ENCODE peak calls at places on chromosomes 12 and 14, in six cellular contexts. One of them, this sample, is unnamed. For H3K4me1, the result is how much of the 10 kb centered on the place peaks cover.

GRCh38 chr12:104859144-104859543 is 98.9 kb downstream of the SLC41A2 start:
- DNase-seq in neural progenitor cell: no peak
- DNase-seq in K562: no peak
- DNase-seq in CD8-positive, alpha-beta memory T cell: no peak
- DNase-seq in right lobe of liver: no peak
- DNase-seq in astrocyte: peak
- DNase-seq in this sample: no peak

GRCh38 chr12:124531906-124532305 is 35.5 kb downstream of the NCOR2 start:
- DNase-seq in right lobe of liver: no peak
- DNase-seq in CD8-positive, alpha-beta memory T cell: no peak
- DNase-seq in K562: no peak
- DNase-seq in neural progenitor cell: no peak
- DNase-seq in astrocyte: no peak
- DNase-seq in this sample: no peak

GRCh38 chr12:33609910-33610309 is 170.3 kb upstream of the SYT10 start:
- DNase-seq in K562: no peak
- DNase-seq in right lobe of liver: no peak
- DNase-seq in astrocyte: no peak
- DNase-seq in CD8-positive, alpha-beta memory T cell: no peak
- DNase-seq in neural progenitor cell: no peak
- DNase-seq in this sample: no peak

GRCh38 chr12:80218925-80219714 is 119.8 kb downstream of the OTOGL start:
- DNase-seq in K562: no peak
- DNase-seq in CD8-positive, alpha-beta memory T cell: no peak
- DNase-seq in astrocyte: no peak
- DNase-seq in neural progenitor cell: no peak
- DNase-seq in right lobe of liver: no peak
- DNase-seq in this sample: no peak

GRCh38 chr12:115943630-115944391 is 333.7 kb downstream of the MED13L start:
- DNase-seq in neural progenitor cell: no peak
- DNase-seq in CD8-positive, alpha-beta memory T cell: no peak
- DNase-seq in astrocyte: no peak
- DNase-seq in K562: no peak
- DNase-seq in right lobe of liver: peak
- DNase-seq in this sample: no peak

GRCh38 chr14:94345344-94346072 is 22.4 kb upstream of the SERPINA6 start:
- DNase-seq in astrocyte: peak
- DNase-seq in K562: no peak
- DNase-seq in neural progenitor cell: no peak
- DNase-seq in right lobe of liver: no peak
- DNase-seq in CD8-positive, alpha-beta memory T cell: no peak
- DNase-seq in this sample: peak

GRCh38 chr14:24162083-24162482 is 1.0 kb downstream of the IRF9 start:
- DNase-seq in right lobe of liver: no peak
- DNase-seq in neural progenitor cell: no peak
- DNase-seq in K562: no peak
- DNase-seq in CD8-positive, alpha-beta memory T cell: no peak
- DNase-seq in astrocyte: peak
- DNase-seq in this sample: no peak

GRCh38 chr14:21087294-21088091 is 11.0 kb downstream of the ZNF219 start:
- DNase-seq in neural progenitor cell: peak
- DNase-seq in CD8-positive, alpha-beta memory T cell: peak
- DNase-seq in astrocyte: peak
- DNase-seq in right lobe of liver: no peak
- DNase-seq in K562: no peak
- DNase-seq in this sample: peak

GRCh38 chr12:51183816-51184215 is 10.9 kb upstream of the TFCP2 start:
- DNase-seq in K562: peak
- DNase-seq in astrocyte: peak
- DNase-seq in right lobe of liver: no peak
- DNase-seq in CD8-positive, alpha-beta memory T cell: no peak
- DNase-seq in neural progenitor cell: no peak
- DNase-seq in this sample: no peak

GRCh38 chr12:8603858-8604257 is 8.8 kb downstream of the AICDA start:
- DNase-seq in K562: no peak
- DNase-seq in CD8-positive, alpha-beta memory T cell: no peak
- DNase-seq in neural progenitor cell: no peak
- DNase-seq in right lobe of liver: no peak
- DNase-seq in astrocyte: no peak
- DNase-seq in this sample: no peak

GRCh38 chr12:13099066-13099909 is 4.2 kb downstream of the GSG1 start:
- DNase-seq in right lobe of liver: no peak
- DNase-seq in CD8-positive, alpha-beta memory T cell: no peak
- DNase-seq in neural progenitor cell: no peak
- DNase-seq in astrocyte: peak
- DNase-seq in K562: no peak
- DNase-seq in this sample: no peak

GRCh38 chr14:90608281-90608680 is 207.9 kb downstream of the TTC7B start:
- DNase-seq in K562: no peak
- DNase-seq in CD8-positive, alpha-beta memory T cell: no peak
- DNase-seq in astrocyte: no peak
- DNase-seq in neural progenitor cell: no peak
- DNase-seq in right lobe of liver: no peak
- DNase-seq in this sample: no peak

GRCh38 chr12:26748741-26749431 is 84.1 kb downstream of the ITPR2 start:
- DNase-seq in astrocyte: peak
- DNase-seq in neural progenitor cell: no peak
- DNase-seq in K562: no peak
- DNase-seq in CD8-positive, alpha-beta memory T cell: no peak
- DNase-seq in right lobe of liver: no peak
- DNase-seq in this sample: no peak

GRCh38 chr12:46825526-46826414 is at the start of gene SLC38A4:
- DNase-seq in CD8-positive, alpha-beta memory T cell: no peak
- DNase-seq in right lobe of liver: peak
- DNase-seq in K562: peak
- DNase-seq in astrocyte: peak
- DNase-seq in neural progenitor cell: peak
- DNase-seq in this sample: peak

GRCh38 chr14:103073876-103074698 is 9.9 kb upstream of the LBHD2 start:
- DNase-seq in CD8-positive, alpha-beta memory T cell: no peak
- DNase-seq in K562: no peak
- DNase-seq in right lobe of liver: no peak
- DNase-seq in astrocyte: no peak
- DNase-seq in neural progenitor cell: no peak
- DNase-seq in this sample: no peak

GRCh38 chr14:103071544-103072251 is 12.3 kb upstream of the LBHD2 start:
- DNase-seq in neural progenitor cell: peak
- DNase-seq in astrocyte: no peak
- DNase-seq in CD8-positive, alpha-beta memory T cell: no peak
- DNase-seq in right lobe of liver: no peak
- DNase-seq in K562: no peak
- DNase-seq in this sample: no peak

GRCh38 chr14:103074699-103075341 is 9.2 kb upstream of the LBHD2 start:
- DNase-seq in K562: peak
- DNase-seq in right lobe of liver: peak
- DNase-seq in neural progenitor cell: no peak
- DNase-seq in astrocyte: no peak
- DNase-seq in CD8-positive, alpha-beta memory T cell: peak
- DNase-seq in this sample: no peak

GRCh38 chr14:103072595-103073366 is 11.2 kb upstream of the LBHD2 start:
- DNase-seq in CD8-positive, alpha-beta memory T cell: no peak
- DNase-seq in K562: no peak
- DNase-seq in neural progenitor cell: no peak
- DNase-seq in astrocyte: no peak
- DNase-seq in right lobe of liver: peak
- DNase-seq in this sample: no peak

DNA sequence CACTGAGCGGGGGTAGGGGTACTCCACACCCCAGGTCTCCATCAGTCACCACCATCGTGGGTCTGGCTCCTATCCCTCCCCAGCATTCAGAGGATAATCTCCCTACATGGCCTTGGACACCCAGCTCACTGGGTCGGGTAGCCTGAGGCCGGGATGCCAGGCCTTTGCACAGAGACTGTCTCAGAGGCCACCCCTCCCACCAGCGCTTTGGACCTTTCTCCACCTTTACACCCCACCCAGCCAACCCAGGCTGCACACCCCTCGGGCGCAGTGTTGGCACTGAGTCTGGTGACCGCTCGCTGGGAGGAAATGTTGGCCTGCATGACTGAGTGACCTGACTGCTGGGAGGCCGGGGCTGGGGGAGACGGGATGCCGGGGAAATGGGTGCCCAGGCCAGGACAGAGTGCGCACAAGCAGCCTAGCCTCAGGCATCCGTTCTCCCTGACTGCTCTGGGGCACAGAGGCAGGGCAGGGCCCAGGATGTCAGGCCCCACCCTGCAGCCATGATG is 10.6 kb upstream of the LBHD2 start:
- DNase-seq in right lobe of liver: no peak
- DNase-seq in CD8-positive, alpha-beta memory T cell: no peak
- DNase-seq in astrocyte: no peak
- DNase-seq in K562: no peak
- DNase-seq in neural progenitor cell: no peak
- DNase-seq in this sample: no peak
- H3K27ac ChIP-seq in right lobe of liver: no peak
- H3K27ac ChIP-seq in CD8-positive, alpha-beta memory T cell: no peak
- H3K27ac ChIP-seq in astrocyte: no peak
- H3K27ac ChIP-seq in K562: no peak
- H3K27ac ChIP-seq in neural progenitor cell: no peak
- H3K27ac ChIP-seq in this sample: no peak

GRCh38 chr14:80956922-80957321 is 1.5 kb downstream of the TSHR start:
- DNase-seq in astrocyte: no peak
- DNase-seq in right lobe of liver: no peak
- DNase-seq in CD8-positive, alpha-beta memory T cell: no peak
- DNase-seq in K562: no peak
- DNase-seq in neural progenitor cell: no peak
- DNase-seq in this sample: no peak

GRCh38 chr14:80956105-80956504 is 684 bp downstream of the TSHR start:
- DNase-seq in astrocyte: no peak
- DNase-seq in K562: no peak
- DNase-seq in neural progenitor cell: no peak
- DNase-seq in CD8-positive, alpha-beta memory T cell: no peak
- DNase-seq in right lobe of liver: no peak
- DNase-seq in this sample: no peak

GRCh38 chr14:80955434-80955939 is at the start of gene TSHR:
- DNase-seq in CD8-positive, alpha-beta memory T cell: peak
- DNase-seq in astrocyte: no peak
- DNase-seq in right lobe of liver: peak
- DNase-seq in neural progenitor cell: peak
- DNase-seq in K562: peak
- DNase-seq in this sample: no peak

GRCh38 chr14:80958258-80958657 is 2.8 kb downstream of the TSHR start:
- DNase-seq in right lobe of liver: no peak
- DNase-seq in neural progenitor cell: no peak
- DNase-seq in CD8-positive, alpha-beta memory T cell: no peak
- DNase-seq in K562: no peak
- DNase-seq in astrocyte: no peak
- DNase-seq in this sample: no peak

DNA sequence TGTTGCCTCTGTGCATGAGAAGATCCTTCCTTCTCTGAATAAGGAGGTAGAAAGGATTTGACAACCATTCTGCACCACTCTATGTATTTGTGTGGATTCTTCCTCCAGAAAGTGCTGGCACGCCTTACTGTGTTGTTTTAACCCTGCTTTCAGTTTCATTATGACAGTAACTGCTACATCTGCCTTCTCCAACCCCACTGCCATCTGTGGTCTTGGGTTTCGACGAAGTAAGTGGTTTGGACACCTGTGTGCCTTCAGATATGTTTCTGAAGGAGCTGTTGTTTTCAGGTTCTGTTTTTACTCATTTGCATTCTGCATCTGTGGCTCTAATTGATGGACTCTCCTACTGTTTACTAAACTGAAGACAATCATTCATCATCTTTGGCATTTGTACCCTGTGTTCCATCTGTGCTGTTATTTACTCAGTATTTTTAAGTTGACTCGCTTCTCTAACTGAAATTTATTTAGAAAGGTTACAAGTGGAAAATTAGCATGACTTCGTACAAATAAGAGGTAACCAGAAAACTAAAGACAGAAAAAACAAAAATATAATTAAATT is 4.1 kb downstream of the TSHR start:
- DNase-seq in neural progenitor cell: no peak
- DNase-seq in astrocyte: no peak
- DNase-seq in right lobe of liver: no peak
- DNase-seq in K562: no peak
- DNase-seq in CD8-positive, alpha-beta memory T cell: peak
- DNase-seq in this sample: no peak
- H3K4me1 ChIP-seq in neural progenitor cell: under half
- H3K4me1 ChIP-seq in astrocyte: under half
- H3K4me1 ChIP-seq in right lobe of liver: under half
- H3K4me1 ChIP-seq in K562: under half
- H3K4me1 ChIP-seq in CD8-positive, alpha-beta memory T cell: under half
- H3K4me1 ChIP-seq in this sample: under half

DNA sequence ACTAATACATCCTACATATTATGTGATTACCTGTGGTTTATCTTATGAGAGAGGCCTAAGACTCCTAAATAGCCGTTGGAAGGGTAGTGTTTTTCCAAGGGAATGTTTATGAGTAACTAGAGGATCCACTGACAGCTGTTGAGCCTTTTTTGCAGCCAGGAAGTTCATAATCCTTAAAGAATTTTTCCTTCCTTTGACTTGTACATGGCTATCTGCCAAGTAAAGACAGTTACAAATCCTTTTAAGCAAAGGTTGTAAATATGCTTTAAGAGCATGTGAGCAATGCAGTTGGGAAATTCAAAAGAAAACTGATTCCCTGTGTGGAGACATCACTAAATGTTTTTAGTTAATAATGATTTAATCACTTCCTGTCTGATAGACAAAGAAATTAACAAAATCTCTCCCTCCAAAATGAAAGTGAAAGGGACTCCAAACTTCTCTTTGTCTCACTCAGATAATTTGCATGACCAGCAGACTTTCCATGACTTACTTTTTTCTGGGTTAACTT is 333.8 kb downstream of the PDZRN4 start:
- DNase-seq in neural progenitor cell: no peak
- DNase-seq in astrocyte: peak
- DNase-seq in CD8-positive, alpha-beta memory T cell: no peak
- DNase-seq in K562: no peak
- DNase-seq in right lobe of liver: no peak
- DNase-seq in this sample: no peak
- H3K27ac ChIP-seq in neural progenitor cell: no peak
- H3K27ac ChIP-seq in astrocyte: peak
- H3K27ac ChIP-seq in CD8-positive, alpha-beta memory T cell: no peak
- H3K27ac ChIP-seq in K562: no peak
- H3K27ac ChIP-seq in right lobe of liver: no peak
- H3K27ac ChIP-seq in this sample: peak

GRCh38 chr12:6181583-6182278 is 18.5 kb upstream of the CD9 start:
- DNase-seq in K562: no peak
- DNase-seq in right lobe of liver: no peak
- DNase-seq in neural progenitor cell: no peak
- DNase-seq in astrocyte: no peak
- DNase-seq in CD8-positive, alpha-beta memory T cell: no peak
- DNase-seq in this sample: no peak
- H3K4me1 ChIP-seq in K562: under half
- H3K4me1 ChIP-seq in right lobe of liver: under half
- H3K4me1 ChIP-seq in neural progenitor cell: under half
- H3K4me1 ChIP-seq in astrocyte: under half
- H3K4me1 ChIP-seq in CD8-positive, alpha-beta memory T cell: under half
- H3K4me1 ChIP-seq in this sample: half or more

GRCh38 chr12:108721824-108722223 is 9.5 kb downstream of the CORO1C start:
- DNase-seq in right lobe of liver: no peak
- DNase-seq in CD8-positive, alpha-beta memory T cell: no peak
- DNase-seq in K562: peak
- DNase-seq in neural progenitor cell: no peak
- DNase-seq in astrocyte: no peak
- DNase-seq in this sample: no peak
- H3K27ac ChIP-seq in right lobe of liver: peak
- H3K27ac ChIP-seq in CD8-positive, alpha-beta memory T cell: no peak
- H3K27ac ChIP-seq in K562: peak
- H3K27ac ChIP-seq in neural progenitor cell: no peak
- H3K27ac ChIP-seq in astrocyte: peak
- H3K27ac ChIP-seq in this sample: peak

This sample was measured in SJSA1.